ENCODE peak calls at places on chromosomes 12 and 14, in four cellular contexts. O is psoas muscle, I is brain microvascular endothelial cell, X is HCT116. T is an unnamed sample.

GRCh38 chr12:47071241-47071852 is 8.1 kb upstream of the PCED1B start:
- DNase-seq in I (no peak), O (no peak), X (no peak), T (no peak)

GRCh38 chr12:63845726-63846125 is 1.2 kb downstream of the SRGAP1 start:
- DNase-seq in X (no peak), O (no peak), I (peak), T (no peak)

GRCh38 chr14:64725360-64725815 is 21.2 kb downstream of the PLEKHG3 start:
- DNase-seq in I (no peak), O (peak), X (no peak), T (no peak)

GRCh38 chr14:61099221-61099835 is 118.3 kb downstream of the SLC38A6 start:
- DNase-seq in I (no peak), X (no peak), O (no peak), T (no peak)

GRCh38 chr14:31357279-31357678 is 63.1 kb downstream of the HEATR5A start:
- DNase-seq in O (no peak), I (no peak), X (no peak), T (no peak)

GRCh38 chr12:10722502-10722904 is 620 bp downstream of the YBX3 start:
- DNase-seq in O (peak), X (no peak), I (peak), T (no peak)

GRCh38 chr12:121530600-121531355 is 50.0 kb downstream of the KDM2B start:
- DNase-seq in X (no peak), O (peak), I (peak), T (peak)

GRCh38 chr12:3107071-3107583 is 29.9 kb downstream of the TSPAN9 start:
- DNase-seq in X (no peak), I (peak), O (no peak), T (no peak)

GRCh38 chr14:95155044-95155443 is 2.3 kb downstream of the DICER1 start:
- DNase-seq in I (no peak), O (no peak), X (no peak), T (no peak)

GRCh38 chr12:130525384-130526172 is 187.9 kb downstream of the PIWIL1 start:
- DNase-seq in X (no peak), I (no peak), O (no peak), T (no peak)

GRCh38 chr12:38601970-38602369 is 285.4 kb downstream of the ALG10B start:
- DNase-seq in I (no peak), O (no peak), X (no peak), T (no peak)

GRCh38 chr14:61152851-61153364 is 128.2 kb downstream of the TMEM30B start:
- DNase-seq in I (no peak), X (no peak), O (no peak), T (no peak)

GRCh38 chr12:6091786-6092566 is 32.5 kb downstream of the VWF start:
- DNase-seq in O (no peak), X (no peak), I (no peak), T (no peak)

GRCh38 chr12:85273411-85274075 is 6.5 kb upstream of the ALX1 start:
- DNase-seq in O (peak), I (no peak), X (no peak), T (no peak)

GRCh38 chr14:104265918-104266642 is 127.7 kb downstream of the KIF26A start:
- DNase-seq in I (no peak), X (no peak), O (no peak), T (no peak)

GRCh38 chr12:11015775-11016430 is 6.5 kb downstream of the TAS2R19 start:
- DNase-seq in X (no peak), O (no peak), I (no peak), T (no peak)

GRCh38 chr14:98954347-98955000 is 317.5 kb downstream of the BCL11B start:
- DNase-seq in I (no peak), X (no peak), O (no peak), T (no peak)

GRCh38 chr14:75709207-75709812 is 48.3 kb downstream of the TTLL5 start:
- DNase-seq in O (peak), X (peak), I (peak), T (peak)

GRCh38 chr12:96233941-96234461 is 39.8 kb downstream of the ELK3 start:
- DNase-seq in X (no peak), O (peak), I (no peak), T (no peak)

GRCh38 chr14:105398044-105398725 is at the start of gene TEX22:
- DNase-seq in O (peak), X (peak), I (peak), T (no peak)
- TF ChIP-seq CTCF in O (peak), X (no peak), I (peak), T (peak)

DNA sequence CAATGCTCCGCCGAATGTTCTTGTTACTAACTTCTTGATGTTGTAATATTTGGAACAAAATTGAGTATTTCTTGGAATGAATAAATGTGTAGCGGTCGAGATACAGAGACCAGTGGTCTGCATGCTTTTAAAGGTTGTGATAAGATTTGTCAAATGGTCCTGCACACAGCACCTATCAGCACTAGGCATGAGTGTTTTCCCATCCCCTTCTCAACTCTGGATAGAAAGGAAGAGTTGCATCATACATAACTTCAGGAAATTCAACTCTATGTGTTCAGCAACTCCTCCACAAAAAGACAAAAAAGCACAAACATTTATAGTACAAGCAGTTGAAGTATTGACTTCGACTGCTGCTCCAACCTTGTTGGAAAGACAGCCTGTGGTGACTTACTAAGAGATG is 123.7 kb downstream of the TTC8 start:
- DNase-seq in X (no peak), I (no peak), O (no peak), T (no peak)
- H3K4me3 ChIP-seq in X (no peak), I (no peak), O (no peak), T (no peak)

GRCh38 chr14:88554458-88555286 is at the start of gene PTPN21:
- DNase-seq in I (peak), O (peak), X (no peak), T (no peak)
- TF ChIP-seq CTCF in I (no peak), O (no peak), X (no peak), T (no peak)

GRCh38 chr12:132416121-132416673 is 73.8 kb upstream of the FBRSL1 start:
- DNase-seq in X (no peak), I (no peak), O (no peak), T (no peak)

GRCh38 chr12:132416827-132417226 is 73.1 kb upstream of the FBRSL1 start:
- DNase-seq in X (no peak), O (no peak), I (no peak), T (no peak)

GRCh38 chr12:132413931-132414588 is 75.9 kb upstream of the FBRSL1 start:
- DNase-seq in X (no peak), O (no peak), I (no peak), T (no peak)

GRCh38 chr12:132414634-132415340 is 75.2 kb upstream of the FBRSL1 start:
- DNase-seq in I (peak), X (peak), O (peak), T (no peak)

DNA sequence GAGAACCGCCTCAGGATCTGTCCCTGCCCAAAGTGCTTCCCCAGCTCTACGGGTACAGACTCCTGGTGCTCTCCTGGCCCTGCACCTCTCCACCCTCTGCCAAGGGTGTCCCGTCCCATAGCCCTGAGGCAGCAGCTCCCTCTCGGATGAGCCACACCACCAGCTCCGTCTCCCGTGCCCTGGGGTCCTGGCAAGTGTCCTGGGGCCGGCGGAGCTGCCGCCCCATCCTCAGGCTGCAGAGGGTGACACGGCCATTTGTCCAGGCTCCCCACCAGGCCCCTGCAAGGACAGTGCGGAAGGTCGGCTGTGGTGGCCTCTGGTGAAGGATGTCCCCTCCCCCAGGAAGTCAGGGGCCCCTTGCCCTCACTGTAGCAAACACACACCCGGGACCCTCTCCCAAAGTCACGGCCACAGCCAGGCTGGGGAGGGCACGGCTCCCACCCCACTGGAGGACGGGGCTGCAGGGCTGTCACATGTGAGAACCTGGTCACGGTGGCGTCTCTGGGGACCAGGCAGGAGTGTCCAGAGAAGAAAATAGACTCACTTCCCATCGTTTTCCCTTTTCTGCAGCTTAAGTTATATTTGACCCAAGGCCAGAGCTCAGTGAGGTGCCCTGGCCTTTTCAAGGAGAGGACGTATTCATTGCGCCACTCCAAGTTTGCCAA is 74.4 kb upstream of the FBRSL1 start:
- DNase-seq in I (no peak), X (no peak), O (no peak), T (no peak)
- H3K4me3 ChIP-seq in I (no peak), X (no peak), O (no peak), T (no peak)

GRCh38 chr14:22598099-22598895 is at the start of gene ABHD4:
- DNase-seq in O (peak), I (peak), X (no peak), T (no peak)

GRCh38 chr14:22599349-22599748 is 1.2 kb downstream of the ABHD4 start:
- DNase-seq in O (no peak), I (no peak), X (no peak), T (no peak)

GRCh38 chr14:22600027-22600426 is 1.9 kb downstream of the ABHD4 start:
- DNase-seq in I (no peak), X (no peak), O (no peak), T (no peak)

GRCh38 chr14:22597771-22598098 is 365 bp upstream of the ABHD4 start:
- DNase-seq in O (no peak), X (no peak), I (no peak), T (no peak)

GRCh38 chr14:22598896-22599244 is 770 bp downstream of the ABHD4 start:
- DNase-seq in O (no peak), I (peak), X (peak), T (no peak)
- TF ChIP-seq CTCF in O (no peak), I (peak), X (peak), T (peak)

GRCh38 chr14:50399251-50400032 is 2.8 kb upstream of the CDKL1 start:
- DNase-seq in I (peak), O (no peak), X (peak), T (no peak)

GRCh38 chr14:50396636-50397460 is at the start of gene CDKL1:
- DNase-seq in X (no peak), I (peak), O (peak), T (no peak)

GRCh38 chr14:50394713-50395112 is 2.0 kb downstream of the CDKL1 start:
- DNase-seq in I (no peak), X (no peak), O (no peak), T (no peak)

GRCh38 chr14:50397461-50398196 is 948 bp upstream of the CDKL1 start:
- DNase-seq in I (no peak), O (peak), X (no peak), T (no peak)

DNA sequence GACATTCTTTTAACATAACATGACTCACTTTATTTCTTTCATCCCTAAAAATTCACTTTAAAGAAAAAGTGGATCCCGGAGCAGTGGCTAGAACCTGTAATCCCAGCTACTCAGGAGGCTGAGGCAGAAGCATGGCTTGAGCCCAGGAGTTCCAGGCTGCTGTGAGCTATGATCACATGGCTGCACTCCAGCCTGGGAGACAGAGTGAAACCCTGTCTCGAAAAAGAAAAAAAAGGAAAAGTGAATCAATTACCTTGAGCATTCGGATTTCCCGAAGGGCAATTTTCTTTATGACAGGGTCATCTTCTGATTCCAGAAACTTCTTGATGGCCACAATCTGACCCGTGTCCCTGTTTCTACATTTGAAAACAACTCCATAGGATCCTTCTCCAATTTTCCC is 1.2 kb downstream of the CDKL1 start:
- DNase-seq in I (no peak), X (no peak), O (no peak), T (no peak)
- H3K4me3 ChIP-seq in I (peak), X (no peak), O (peak), T (no peak)

GRCh38 chr12:7583471-7583870 is 79.9 kb upstream of the CD163 start:
- DNase-seq in X (no peak), I (no peak), O (no peak), T (no peak)

DNA sequence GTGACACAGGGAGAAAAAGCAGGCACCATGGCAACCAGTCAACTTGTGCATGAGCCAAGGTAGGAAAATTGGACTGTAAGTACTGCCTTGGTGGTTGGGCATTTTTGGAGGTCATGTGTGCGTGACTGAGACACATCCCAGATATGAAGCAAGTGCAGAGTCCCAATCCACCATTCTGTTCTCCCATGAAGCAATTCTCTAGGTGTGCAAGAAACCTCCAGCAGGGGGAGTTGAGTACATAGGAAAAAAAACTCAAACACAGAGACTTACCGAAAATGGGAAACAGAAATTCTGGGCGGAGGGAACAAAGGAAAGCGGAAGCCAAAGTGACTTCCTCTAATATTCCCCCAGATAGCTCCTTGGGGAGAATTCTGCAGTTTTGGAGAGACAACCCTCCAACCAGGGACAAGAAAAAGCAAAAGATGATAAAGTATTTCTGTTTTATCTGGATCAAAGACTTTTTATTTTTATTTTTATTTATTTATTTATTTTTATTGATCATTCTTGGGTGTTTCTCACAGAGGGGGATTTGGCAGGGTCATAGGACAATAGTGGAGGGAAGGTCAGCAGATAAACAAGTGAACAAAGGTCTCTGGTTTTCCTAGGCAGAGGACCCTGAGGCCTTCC is 76.9 kb downstream of the APOBEC1 start:
- DNase-seq in X (peak), O (no peak), I (peak), T (peak)
- TF ChIP-seq CTCF in X (peak), O (peak), I (peak), T (peak)

GRCh38 chr14:90341784-90342183 is 10.0 kb upstream of the NRDE2 start:
- DNase-seq in I (no peak), O (no peak), X (no peak), T (no peak)
- H3K4me3 ChIP-seq in I (no peak), O (no peak), X (no peak), T (no peak)

DNA sequence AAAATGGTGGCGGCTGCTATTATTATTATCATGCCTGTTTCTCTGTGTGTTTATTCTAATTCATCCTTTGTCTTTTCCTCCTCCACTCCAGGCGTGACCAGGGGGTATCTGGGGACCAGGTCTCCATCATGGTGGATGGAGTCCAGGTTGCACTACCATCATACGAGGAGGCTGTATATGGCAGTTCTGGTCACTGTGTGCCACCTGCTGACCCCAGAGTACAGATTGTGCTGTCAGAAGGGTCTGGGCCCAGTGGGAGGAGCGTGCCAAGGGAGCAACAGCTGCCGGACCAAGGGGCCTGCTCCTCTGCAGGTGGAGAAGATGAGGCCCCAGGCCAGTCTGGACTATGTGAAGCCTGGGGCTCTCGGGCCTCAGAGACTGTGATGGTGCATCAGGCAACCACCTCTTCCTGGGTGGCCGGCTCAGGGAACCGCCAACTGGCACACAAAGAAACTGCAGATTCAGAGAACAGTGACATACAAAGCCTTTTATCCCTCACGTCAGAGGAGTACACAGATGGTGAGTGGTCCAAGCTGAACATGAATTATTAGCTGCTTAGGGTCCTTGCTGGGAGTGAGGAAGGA is 58.3 kb upstream of the SRSF5 start:
- DNase-seq in I (no peak), X (no peak), O (no peak), T (no peak)
- TF ChIP-seq CTCF in I (peak), X (peak), O (no peak), T (peak)

GRCh38 chr12:111841236-111841749 is 735 bp upstream of the MAPKAPK5 start:
- DNase-seq in I (no peak), O (no peak), X (no peak), T (no peak)
- H3K4me3 ChIP-seq in I (peak), O (peak), X (peak), T (peak)

T was measured in AG04449.